ENCODE peak calls at places on chromosomes 5 and 9, in four cellular contexts. O is activated naive CD4-positive, alpha-beta T cell treated with anti-CD3 and anti-CD28 coated beads, Interleukin-2, amount 10 ng/mL, durations not matched to agents 7 days and 5 days; Q is GM20000; M is NCI-H82. K is an unnamed sample.

GRCh38 chr5:138790684-138791083 is 37.5 kb downstream of the CTNNA1 start:
- DNase-seq in M (no peak), O (no peak), Q (no peak), K (no peak)

GRCh38 chr9:87441251-87441650 is 56.4 kb upstream of the DAPK1 start:
- DNase-seq in Q (no peak), M (no peak), O (no peak), K (no peak)

GRCh38 chr9:89814340-89815040 is 209.7 kb downstream of the GADD45G start:
- DNase-seq in Q (peak; percentile 25), O (no peak), M (peak; percentile 51), K (no peak)

GRCh38 chr9:90539266-90539665 is 103.4 kb downstream of the DIRAS2 start:
- DNase-seq in O (no peak), Q (no peak), M (no peak), K (no peak)

GRCh38 chr5:135236951-135237791 is 161.9 kb downstream of the MACROH2A1 start:
- DNase-seq in O (no peak), Q (no peak), M (no peak), K (no peak)

GRCh38 chr5:150846651-150847333 is 471 bp downstream of the IRGM start:
- DNase-seq in O (peak; percentile 76), Q (peak; percentile 85), M (peak; percentile 85), K (peak; percentile 51)

GRCh38 chr5:57537831-57538230 is 55.2 kb upstream of the ACTBL2 start:
- DNase-seq in M (no peak), O (no peak), Q (no peak), K (no peak)

GRCh38 chr5:55254802-55255201 is 21.4 kb upstream of the CCNO start:
- DNase-seq in O (no peak), Q (no peak), M (no peak), K (no peak)

GRCh38 chr5:53479045-53479655 is 1.3 kb upstream of the FST start:
- DNase-seq in Q (no peak), M (no peak), O (no peak), K (no peak)

GRCh38 chr9:136050706-136051567 is 44.2 kb downstream of the NACC2 start:
- DNase-seq in O (no peak), M (no peak), Q (peak; percentile 49), K (no peak)

GRCh38 chr9:96071245-96072124 is 196.0 kb downstream of the ERCC6L2 start:
- DNase-seq in M (peak; percentile 47), O (peak; percentile 42), Q (peak; percentile 57), K (no peak)

GRCh38 chr9:124812401-124813016 is 35.6 kb downstream of the OLFML2A start:
- DNase-seq in M (no peak), O (no peak), Q (no peak), K (no peak)

GRCh38 chr9:91572044-91572443 is 148.4 kb upstream of the NFIL3 start:
- DNase-seq in Q (no peak), O (no peak), M (peak; percentile 90), K (peak; percentile 59)

GRCh38 chr9:137167752-137168574 is 1.9 kb downstream of the LRRC26 start:
- DNase-seq in M (peak; percentile 32), Q (peak; percentile 70), O (no peak), K (no peak)

GRCh38 chr9:18393340-18394130 is 80.4 kb upstream of the ADAMTSL1 start:
- DNase-seq in M (peak; percentile 30), O (no peak), Q (no peak), K (no peak)

GRCh38 chr5:111672126-111672525 is 84.9 kb downstream of the NREP start:
- DNase-seq in M (no peak), O (no peak), Q (no peak), K (no peak)

GRCh38 chr5:122581629-122582028 is 193.3 kb upstream of the SNX2 start:
- DNase-seq in O (no peak), Q (no peak), M (no peak), K (no peak)

GRCh38 chr9:126452036-126452595 is 125.5 kb downstream of the MVB12B start:
- DNase-seq in O (no peak), Q (no peak), M (no peak), K (no peak)

GRCh38 chr5:37825334-37825915 is 14.4 kb downstream of the GDNF start:
- DNase-seq in Q (no peak), M (peak; percentile 35), O (no peak), K (peak; percentile 99)

K was measured in NCI-H524 treated with DMSO at 0.1 percent for 48 hours.